ENCODE peak calls at places on chromosome X, in six cellular contexts. K is prostate gland, U is cardiac fibroblast, T is AG10803, B is gastrocnemius medialis, M is heart right ventricle. R is an unnamed sample.

GRCh38 chrX:113260474-113260873 is 419.8 kb upstream of the AMOT start:
- DNase-seq in B (no peak), U (peak), M (no peak), T (peak), K (no peak), R (no peak)

GRCh38 chrX:110022555-110023448 is 19.9 kb downstream of the TMEM164 start:
- DNase-seq in T (no peak), K (no peak), M (no peak), U (no peak), B (no peak), R (no peak)

GRCh38 chrX:115892787-115893671 is 277.5 kb upstream of the AGTR2 start:
- DNase-seq in B (no peak), T (no peak), K (no peak), M (no peak), U (peak), R (no peak)

GRCh38 chrX:119655125-119655524 is 37.8 kb downstream of the SEPTIN6 start:
- DNase-seq in K (no peak), U (peak), B (no peak), M (peak), T (peak), R (no peak)

GRCh38 chrX:130082244-130083106 is 27.8 kb downstream of the ELF4 start:
- DNase-seq in U (no peak), B (no peak), K (no peak), M (peak), T (peak), R (peak)

GRCh38 chrX:105653891-105654290 is 168.4 kb upstream of the NRK start:
- DNase-seq in K (no peak), U (peak), B (no peak), M (no peak), T (no peak), R (no peak)

GRCh38 chrX:153968754-153969124 is 2.9 kb downstream of the HCFC1 start:
- DNase-seq in M (no peak), U (no peak), K (no peak), B (no peak), T (no peak), R (no peak)

GRCh38 chrX:32572644-32573043 is 638.7 kb downstream of the DMD start:
- DNase-seq in U (peak), B (no peak), T (no peak), M (no peak), K (no peak), R (no peak)

GRCh38 chrX:39418936-39419659 is 617.8 kb downstream of the MID1IP1 start:
- DNase-seq in T (no peak), K (no peak), U (no peak), B (peak), M (peak), R (no peak)

GRCh38 chrX:123835661-123836371 is 24.0 kb upstream of the XIAP start:
- DNase-seq in U (peak), B (no peak), T (peak), M (no peak), K (no peak), R (no peak)

GRCh38 chrX:458631-459061 is 71.9 kb upstream of the PPP2R3B start:
- DNase-seq in T (no peak), B (no peak), U (no peak), M (no peak), K (no peak), R (no peak)

GRCh38 chrX:45907776-45908175 is 637.4 kb downstream of the ZNF674 start:
- DNase-seq in M (no peak), T (no peak), B (no peak), K (no peak), U (no peak), R (no peak)

GRCh38 chrX:63922221-63922620 is 137.2 kb upstream of the ARHGEF9 start:
- DNase-seq in B (no peak), U (peak), M (no peak), T (peak), K (no peak), R (no peak)

GRCh38 chrX:46953137-46953527 is 40.9 kb downstream of the JADE3 start:
- DNase-seq in T (no peak), U (no peak), B (no peak), K (no peak), M (no peak), R (no peak)

GRCh38 chrX:110852180-110852579 is 56.6 kb upstream of the CHRDL1 start:
- DNase-seq in K (no peak), M (no peak), T (peak), B (no peak), U (peak), R (no peak)

GRCh38 chrX:10482262-10482661 is 138.1 kb downstream of the MID1 start:
- DNase-seq in U (peak), B (no peak), M (peak), T (no peak), K (no peak), R (no peak)

GRCh38 chrX:18490816-18491215 is 65.4 kb downstream of the CDKL5 start:
- DNase-seq in M (no peak), K (no peak), U (peak), B (no peak), T (no peak), R (no peak)

GRCh38 chrX:34918856-34919255 is 23.7 kb upstream of the FAM47B start:
- DNase-seq in M (no peak), U (peak), T (peak), K (peak), B (no peak), R (no peak)

GRCh38 chrX:88865634-88866033 is 118.6 kb downstream of the CPXCR1 start:
- DNase-seq in K (no peak), U (no peak), B (no peak), T (no peak), M (no peak), R (no peak)

DNA sequence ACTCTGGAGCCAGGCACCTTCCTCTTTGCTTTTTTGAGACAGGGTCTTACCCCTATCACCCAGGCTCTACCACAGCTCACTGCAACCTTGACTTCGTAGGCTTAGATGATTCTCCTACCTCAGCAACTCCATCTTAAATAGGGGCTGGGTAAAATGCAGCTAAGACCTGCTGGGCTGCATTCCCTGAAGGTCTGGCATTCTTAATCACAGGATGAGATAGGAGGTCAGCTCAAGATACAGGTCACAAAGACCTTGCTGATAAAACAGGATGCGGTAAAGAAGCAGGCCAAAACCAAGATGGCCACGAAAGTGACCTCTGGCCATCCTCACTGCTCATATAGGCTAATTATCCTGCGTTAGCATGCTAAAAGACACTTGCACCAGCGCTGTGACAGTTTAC is 770.8 kb upstream of the PRKX start:
- DNase-seq in T (no peak), U (no peak), K (no peak), B (no peak), M (no peak), R (no peak)
- TF ChIP-seq CTCF in T (no peak), U (no peak), K (no peak), B (no peak), M (no peak), R (no peak)

GRCh38 chrX:100649550-100650356 is 5.8 kb downstream of the SRPX2 start:
- DNase-seq in B (peak), K (no peak), U (peak), T (peak), M (peak), R (no peak)

GRCh38 chrX:100645106-100645505 is 1.1 kb downstream of the SRPX2 start:
- DNase-seq in K (no peak), M (no peak), B (no peak), T (peak), U (peak), R (no peak)

GRCh38 chrX:100648601-100649417 is 4.8 kb downstream of the SRPX2 start:
- DNase-seq in M (no peak), T (peak), U (peak), K (no peak), B (peak), R (no peak)

GRCh38 chrX:100647739-100648138 is 3.7 kb downstream of the SRPX2 start:
- DNase-seq in M (no peak), B (no peak), U (no peak), K (no peak), T (peak), R (no peak)

DNA sequence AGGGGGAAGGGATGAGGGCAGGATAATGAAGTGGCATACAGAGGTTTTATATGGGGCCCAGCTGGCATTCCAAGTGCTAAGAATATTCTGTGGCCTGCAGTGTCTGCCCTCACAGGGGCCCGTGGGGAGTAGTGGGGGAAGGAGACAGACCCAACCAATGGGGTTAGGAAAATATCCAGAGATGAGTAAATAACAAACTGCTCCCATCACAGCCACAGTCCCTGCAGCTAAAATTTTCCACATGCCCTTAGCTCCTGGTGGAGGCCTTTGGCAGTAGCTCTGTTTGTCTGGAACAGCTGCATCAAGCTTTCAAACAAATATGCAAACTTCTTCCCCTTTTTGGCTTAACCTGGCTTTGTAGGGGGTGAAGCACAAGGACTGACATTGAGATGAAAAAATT is 3.1 kb downstream of the SRPX2 start:
- DNase-seq in T (peak), B (no peak), M (no peak), K (no peak), U (peak), R (no peak)
- TF ChIP-seq CTCF in T (peak), B (no peak), M (no peak), K (no peak), U (peak), R (no peak)

DNA sequence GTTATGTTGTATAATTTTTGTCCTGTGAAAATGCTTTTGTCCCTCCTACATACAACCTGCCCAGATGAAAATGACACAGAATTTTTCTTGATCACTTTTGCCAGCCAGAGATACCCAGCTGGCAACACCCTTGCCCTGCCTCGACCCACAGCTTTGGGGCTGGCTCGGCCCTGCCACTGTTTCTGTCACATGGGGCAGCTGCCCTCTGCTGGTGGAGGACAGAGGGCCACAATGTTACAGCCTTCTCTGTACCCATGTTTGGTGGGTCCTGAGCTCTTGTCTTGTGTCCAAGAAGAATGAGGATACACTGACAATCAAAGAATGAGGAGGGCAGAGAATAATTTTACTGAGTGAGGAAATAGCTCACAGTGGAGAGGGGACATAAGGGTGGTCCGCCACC is 31.1 kb downstream of the BMP15 start:
- DNase-seq in U (no peak), M (no peak), T (no peak), B (no peak), K (no peak), R (no peak)
- TF ChIP-seq CTCF in U (peak), M (peak), T (peak), B (no peak), K (no peak), R (no peak)

GRCh38 chrX:101217689-101218088 is 1.9 kb upstream of the DRP2 start:
- DNase-seq in K (no peak), T (no peak), M (no peak), B (no peak), U (no peak), R (no peak)
- TF ChIP-seq CTCF in K (no peak), T (no peak), M (no peak), B (no peak), U (no peak), R (no peak)

GRCh38 chrX:9464435-9465371 is at the start of gene TBL1X:
- DNase-seq in T (peak), B (peak), K (peak), M (peak), U (peak), R (peak)

GRCh38 chrX:9467181-9467580 is 2.3 kb downstream of the TBL1X start:
- DNase-seq in U (no peak), K (no peak), B (no peak), T (no peak), M (no peak), R (no peak)

GRCh38 chrX:9466711-9467110 is 1.9 kb downstream of the TBL1X start:
- DNase-seq in U (no peak), K (no peak), M (no peak), T (no peak), B (no peak), R (no peak)

GRCh38 chrX:9466115-9466495 is 1.2 kb downstream of the TBL1X start:
- DNase-seq in U (peak), K (peak), T (peak), M (peak), B (peak), R (no peak)

GRCh38 chrX:9465380-9466114 is 689 bp downstream of the TBL1X start:
- DNase-seq in M (peak), T (no peak), K (no peak), B (no peak), U (peak), R (peak)
- TF ChIP-seq CTCF in M (no peak), T (no peak), K (no peak), B (peak), U (no peak), R (no peak)

GRCh38 chrX:15854080-15854655 is 445 bp downstream of the AP1S2 start:
- DNase-seq in M (peak), K (peak), T (no peak), B (peak), U (no peak), R (peak)
- TF ChIP-seq CTCF in M (peak), K (no peak), T (no peak), B (peak), U (no peak), R (no peak)

R was measured in natural killer cell.